ENCODE peak calls at places on chromosomes 2 and 18, in nine cellular contexts. N is stimulated activated CD8-positive, alpha-beta memory T cell treated with anti-CD3 and anti-CD28 coated beads, Interleukin-7, amount 100 ng/mL, for 4 hours; T is transverse colon; M is brain microvascular endothelial cell; W is activated CD8-positive, alpha-beta memory T cell treated with anti-CD3 and anti-CD28 coated beads for 48 hours; B is NCI-H2081; V is stimulated activated CD4-positive, alpha-beta T cell treated with anti-CD3 and anti-CD28 coated beads, Interleukin-4, amount 100 ng/mL, for 48 hours; G is NCI-H1436; U is HepG2. R is an unnamed sample.

GRCh38 chr18:42509702-42510424 is 554.8 kb downstream of the PIK3C3 start:
- DNase-seq in T (no peak), W (no peak), N (no peak), B (no peak), V (no peak), M (no peak), G (no peak), U (no peak), R (peak)

GRCh38 chr2:45652090-45653050 is 895 bp downstream of the PRKCE start:
- DNase-seq in T (peak), M (peak), U (no peak), B (no peak), N (peak), V (no peak), G (no peak), W (peak), R (peak)

GRCh38 chr2:126419403-126419802 is 236.6 kb upstream of the GYPC start:
- DNase-seq in V (no peak), N (no peak), M (no peak), B (no peak), U (no peak), W (no peak), G (no peak), T (no peak), R (no peak)

GRCh38 chr2:11925295-11925694 is 178.9 kb downstream of the LPIN1 start:
- DNase-seq in G (no peak), B (no peak), W (no peak), U (peak), T (no peak), N (no peak), V (no peak), M (no peak), R (no peak)

GRCh38 chr18:45802814-45803492 is 22.5 kb upstream of the SIGLEC15 start:
- DNase-seq in N (no peak), U (no peak), M (peak), T (no peak), B (no peak), V (no peak), G (no peak), W (no peak), R (peak)

GRCh38 chr18:49726564-49726963 is 86.8 kb downstream of the ACAA2 start:
- DNase-seq in G (no peak), N (no peak), T (no peak), B (no peak), U (no peak), W (no peak), V (no peak), M (no peak), R (no peak)

GRCh38 chr2:216242365-216242764 is 129.9 kb downstream of the MARCHF4 start:
- DNase-seq in U (no peak), G (peak), B (peak), W (no peak), V (no peak), T (no peak), M (no peak), N (no peak), R (no peak)

GRCh38 chr2:8654041-8654440 is 27.8 kb upstream of the ID2 start:
- DNase-seq in G (no peak), U (no peak), V (no peak), T (no peak), N (no peak), W (no peak), M (no peak), B (no peak), R (no peak)

GRCh38 chr2:41933585-41934322 is 114.1 kb upstream of the PKDCC start:
- DNase-seq in B (no peak), V (no peak), U (no peak), T (no peak), G (no peak), W (no peak), N (no peak), M (peak), R (peak)

GRCh38 chr2:66938471-66938967 is 458.6 kb upstream of the ETAA1 start:
- DNase-seq in G (no peak), W (no peak), M (no peak), N (no peak), V (no peak), T (no peak), U (no peak), B (no peak), R (no peak)

GRCh38 chr2:43104763-43105162 is 121.6 kb downstream of the ZFP36L2 start:
- DNase-seq in U (peak), G (no peak), W (no peak), B (no peak), M (no peak), V (no peak), N (no peak), T (no peak), R (no peak)

GRCh38 chr2:168272225-168272624 is 24.8 kb upstream of the STK39 start:
- DNase-seq in V (no peak), M (no peak), N (no peak), B (peak), T (no peak), W (no peak), U (peak), G (no peak), R (no peak)

GRCh38 chr2:205435970-205436369 is 246.3 kb upstream of the NRP2 start:
- DNase-seq in M (peak), V (no peak), U (no peak), B (no peak), W (no peak), N (no peak), G (no peak), T (no peak), R (peak)

GRCh38 chr18:46174317-46175039 is 70.3 kb downstream of the HAUS1 start:
- DNase-seq in M (peak), W (peak), B (peak), T (peak), N (peak), U (no peak), G (no peak), V (peak), R (peak)